ENCODE peak calls at places on chromosomes 1 and 21, in five cellular contexts. S, M, H, B and U are unnamed samples.

GRCh38 chr1:233627376-233627775 is 13.5 kb downstream of the KCNK1 start:
- DNase-seq in S (no peak), M (no peak), H (no peak), B (no peak), U (peak; percentile 44)

GRCh38 chr1:10629816-10630571 is 155.2 kb downstream of the PEX14 start:
- DNase-seq in S (no peak), M (no peak), H (no peak), B (no peak), U (no peak)

GRCh38 chr1:176201568-176201967 is 5.5 kb downstream of the COP1 start:
- DNase-seq in S (no peak), M (no peak), H (no peak), B (no peak), U (no peak)

GRCh38 chr1:109361649-109362048 is 36.1 kb downstream of the SORT1 start:
- DNase-seq in S (peak; percentile 52), M (no peak), H (peak; percentile 53), B (no peak), U (no peak)

GRCh38 chr1:67390041-67390887 is 39.9 kb downstream of the SERBP1 start:
- DNase-seq in S (no peak), M (no peak), H (peak; percentile 43), B (no peak), U (no peak)

GRCh38 chr1:41752514-41753170 is 166.1 kb downstream of the HIVEP3 start:
- DNase-seq in S (no peak), M (no peak), H (no peak), B (no peak), U (no peak)

GRCh38 chr1:187641015-187641414 is 812.3 kb downstream of the PLA2G4A start:
- DNase-seq in S (no peak), M (no peak), H (no peak), B (no peak), U (no peak)

GRCh38 chr1:178955391-178955954 is 70.2 kb upstream of the FAM20B start:
- DNase-seq in S (no peak), M (no peak), H (no peak), B (no peak), U (no peak)

GRCh38 chr1:11302366-11302765 is 29.4 kb downstream of the UBIAD1 start:
- DNase-seq in S (no peak), M (no peak), H (no peak), B (no peak), U (no peak)

GRCh38 chr1:62716397-62716796 is 28.2 kb upstream of the DOCK7 start:
- DNase-seq in S (no peak), M (no peak), H (peak; percentile 20), B (no peak), U (no peak)

GRCh38 chr1:212401042-212401441 is 13.6 kb downstream of the PACC1 start:
- DNase-seq in S (no peak), M (no peak), H (no peak), B (no peak), U (no peak)

GRCh38 chr1:78760858-78761257 is 111.2 kb downstream of the IFI44 start:
- DNase-seq in S (no peak), M (no peak), H (no peak), B (no peak), U (no peak)

GRCh38 chr1:50610563-50610962 is 187.3 kb upstream of the DMRTA2 start:
- DNase-seq in S (no peak), M (no peak), H (no peak), B (no peak), U (no peak)

GRCh38 chr1:109299087-109299983 is 7.5 kb downstream of the MYBPHL start:
- DNase-seq in S (peak; percentile 90), M (no peak), H (peak; percentile 89), B (peak; percentile 88), U (no peak)

GRCh38 chr1:236904874-236905741 is 99.1 kb downstream of the MT1HL1 start:
- DNase-seq in S (peak; percentile 91), M (no peak), H (peak; percentile 83), B (no peak), U (no peak)

GRCh38 chr1:28510350-28511223 is 4.7 kb downstream of the RCC1 start:
- DNase-seq in S (peak; percentile 43), M (no peak), H (peak; percentile 44), B (no peak), U (no peak)

DNA sequence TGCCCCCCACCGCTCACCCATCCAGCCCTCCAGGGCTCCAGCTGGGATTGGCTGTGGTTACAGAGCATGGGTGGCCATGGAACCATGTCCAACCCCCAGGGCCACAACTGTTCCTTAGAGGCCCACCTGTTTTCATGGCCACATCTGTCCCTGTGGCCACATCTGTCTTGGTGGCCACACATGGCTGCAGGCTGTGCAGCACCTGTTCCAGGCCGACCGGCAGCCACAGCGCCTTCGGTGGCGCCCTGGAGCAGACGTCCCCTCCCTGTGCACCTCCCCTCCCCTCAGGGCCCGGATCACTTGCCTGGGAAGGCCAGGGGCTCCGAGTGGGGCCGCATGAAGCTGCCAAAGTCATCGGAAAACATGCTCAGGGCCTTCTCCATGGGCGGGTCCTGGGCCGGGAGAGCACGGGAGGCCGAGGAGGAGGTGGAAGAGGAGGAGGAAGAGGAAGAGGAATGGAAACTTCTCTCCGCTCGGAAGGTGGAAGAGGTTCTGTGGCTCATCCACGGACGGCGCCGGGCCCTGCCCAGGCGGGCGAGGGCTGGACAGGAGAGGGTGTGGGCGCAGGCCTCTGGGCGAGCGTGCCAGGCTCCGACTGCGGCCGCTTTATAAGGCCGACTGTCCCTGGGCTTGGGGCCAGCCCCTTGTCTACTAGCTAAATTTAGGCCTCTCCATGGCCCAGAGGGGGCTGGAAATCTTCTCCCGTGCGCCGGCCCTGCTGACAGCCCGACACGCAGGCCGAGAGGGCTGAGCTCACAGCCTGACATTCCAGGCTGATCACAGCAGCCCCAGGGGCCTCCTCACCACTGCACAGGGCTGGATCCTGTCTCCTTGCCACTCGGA is at the start of gene HSPB7:
- DNase-seq in S (peak; percentile 67), M (peak; percentile 70), H (peak; percentile 94), B (peak; percentile 96), U (no peak)
- H3K4me1 ChIP-seq in S (peaks cover 28% of the 10 kb centered on the region), M (peaks cover 12% of the 10 kb centered on the region), H (peaks cover 44% of the 10 kb centered on the region), B (peaks cover 31% of the 10 kb centered on the region), U (peaks cover 7% of the 10 kb centered on the region)

GRCh38 chr21:42541618-42542017 is 28.0 kb downstream of the SLC37A1 start:
- DNase-seq in S (no peak), M (no peak), H (no peak), B (no peak), U (no peak)

GRCh38 chr21:42542196-42542595 is 28.5 kb downstream of the SLC37A1 start:
- DNase-seq in S (no peak), M (no peak), H (no peak), B (no peak), U (no peak)

GRCh38 chr21:42540396-42540795 is 26.7 kb downstream of the SLC37A1 start:
- DNase-seq in S (no peak), M (no peak), H (no peak), B (no peak), U (no peak)

GRCh38 chr21:42539931-42540343 is 26.3 kb downstream of the SLC37A1 start:
- DNase-seq in S (no peak), M (no peak), H (no peak), B (no peak), U (no peak)

DNA sequence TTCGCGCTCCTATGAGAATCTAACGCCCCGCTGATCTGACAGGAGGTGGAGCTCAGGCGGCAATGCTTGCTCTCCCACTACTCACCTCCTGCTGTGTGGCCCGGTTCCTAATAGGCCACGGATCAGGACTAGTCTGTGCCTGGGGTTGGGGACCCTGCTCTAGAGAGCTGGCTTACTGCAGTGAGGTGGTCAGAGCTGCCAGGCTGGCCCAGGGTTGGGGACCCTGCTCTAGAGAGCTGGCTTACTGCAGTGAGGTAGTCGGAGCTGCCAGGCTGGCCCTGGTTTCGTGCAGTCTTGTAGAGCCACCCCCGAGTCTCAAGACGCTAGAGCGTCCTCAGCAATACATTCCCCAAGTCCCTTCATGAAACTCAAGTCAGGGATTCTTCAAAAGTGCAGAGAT is 27.5 kb downstream of the SLC37A1 start:
- DNase-seq in S (no peak), M (no peak), H (no peak), B (no peak), U (no peak)
- H3K4me1 ChIP-seq in S (no peaks in the 10 kb centered on the region), M (no peaks in the 10 kb centered on the region), H (peaks cover 7% of the 10 kb centered on the region), B (no peaks in the 10 kb centered on the region), U (no peaks in the 10 kb centered on the region)

DNA sequence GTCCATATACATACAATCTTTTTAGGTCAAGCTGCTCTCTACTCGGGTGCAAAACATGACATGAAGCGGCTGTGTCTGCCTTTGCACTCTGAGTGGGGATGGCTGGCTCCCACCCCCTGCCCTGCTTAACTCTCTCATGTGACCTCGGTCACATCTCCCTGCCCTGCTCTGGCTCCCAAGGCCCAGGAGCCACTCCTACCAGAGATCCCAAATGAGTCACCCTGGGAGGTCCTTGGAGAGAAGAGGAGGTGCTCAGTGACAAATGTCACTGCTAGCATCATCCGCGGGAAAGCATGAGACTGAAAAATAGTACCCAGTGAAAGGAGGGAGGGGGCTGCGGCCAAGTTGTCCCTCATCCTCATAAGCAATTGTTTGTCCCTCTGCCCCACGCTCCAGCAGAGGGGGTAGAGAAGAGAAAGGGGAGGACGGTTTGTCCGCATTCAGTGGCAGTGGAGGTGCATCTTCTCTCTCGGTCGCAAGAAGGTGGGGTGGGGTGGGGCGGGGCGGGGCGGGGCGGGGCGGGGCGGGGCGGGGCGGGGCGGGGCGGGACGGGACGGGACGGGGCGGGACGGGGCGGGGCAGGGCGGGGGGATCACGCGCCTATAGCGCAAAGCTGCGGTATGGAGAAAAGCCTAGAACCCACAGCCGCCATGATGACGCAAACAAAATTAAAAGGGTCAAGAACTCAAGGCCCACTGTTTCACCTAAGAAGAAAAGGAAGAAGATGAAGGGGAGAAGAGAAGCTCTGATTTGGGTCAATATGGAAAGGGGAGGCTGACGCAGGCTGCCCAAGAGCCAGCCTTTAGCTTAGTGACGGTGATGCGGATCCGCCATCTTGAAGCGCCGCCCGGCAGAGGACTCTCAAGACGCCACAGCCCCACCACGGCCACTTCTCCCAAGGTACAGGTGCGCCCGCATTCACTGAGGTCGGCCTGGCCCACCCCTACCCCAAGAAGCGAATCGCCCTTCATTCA is 66.2 kb downstream of the CD46 start:
- DNase-seq in S (no peak), M (no peak), H (no peak), B (peak; percentile 82), U (no peak)
- H3K4me1 ChIP-seq in S (peaks cover 36% of the 10 kb centered on the region), M (peaks cover 53% of the 10 kb centered on the region), H (peaks cover 14% of the 10 kb centered on the region), B (peaks cover 50% of the 10 kb centered on the region), U (peaks cover 42% of the 10 kb centered on the region)

GRCh38 chr1:155083865-155084721 is 5.5 kb downstream of the EFNA3 start:
- DNase-seq in S (peak; percentile 48), M (peak; percentile 71), H (peak; percentile 48), B (no peak), U (peak; percentile 29)

GRCh38 chr1:155082941-155083541 is 4.4 kb downstream of the EFNA3 start:
- DNase-seq in S (no peak), M (peak; percentile 85), H (no peak), B (no peak), U (no peak)

GRCh38 chr1:155081472-155082300 is 3.0 kb downstream of the EFNA3 start:
- DNase-seq in S (no peak), M (peak; percentile 58), H (no peak), B (no peak), U (peak; percentile 28)

GRCh38 chr1:155080250-155081228 is 1.9 kb downstream of the EFNA3 start:
- DNase-seq in S (no peak), M (peak; percentile 73), H (peak; percentile 35), B (no peak), U (peak; percentile 17)

DNA sequence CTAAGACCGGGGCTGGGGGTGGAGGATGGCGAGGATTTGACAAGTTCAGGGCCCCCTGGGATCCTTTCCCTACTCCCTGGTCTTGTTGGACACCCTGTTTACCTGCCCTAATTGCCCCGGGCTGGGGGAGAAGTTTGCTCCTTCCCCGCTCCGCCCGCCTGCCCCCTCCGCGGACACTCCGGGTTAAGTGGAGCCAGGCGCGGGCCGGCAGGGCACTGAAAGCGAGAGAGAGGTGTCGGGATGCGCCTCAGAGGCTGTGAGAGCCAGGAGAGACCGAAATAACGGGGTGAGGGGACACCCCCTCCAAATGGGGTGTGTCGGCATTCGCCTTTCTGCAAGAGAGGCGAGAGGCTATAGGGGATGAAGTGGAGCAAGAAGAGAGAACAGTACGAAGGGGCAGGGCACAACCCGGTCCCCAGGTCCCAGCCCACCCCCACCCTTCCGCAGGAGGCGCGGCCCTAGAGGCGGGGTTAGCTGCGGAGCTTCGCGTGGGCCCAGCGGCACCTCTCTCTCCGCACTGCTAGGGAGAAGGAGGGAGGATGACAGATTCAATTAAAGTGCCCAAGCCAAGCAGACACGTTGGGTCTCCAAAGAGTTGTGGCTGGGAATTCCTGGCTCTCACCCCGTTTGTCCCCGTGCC is 3.8 kb downstream of the EFNA3 start:
- DNase-seq in S (no peak), M (peak; percentile 78), H (no peak), B (no peak), U (no peak)
- H3K4me1 ChIP-seq in S (peaks cover 9% of the 10 kb centered on the region), M (peaks cover 67% of the 10 kb centered on the region), H (peaks cover 67% of the 10 kb centered on the region), B (peaks cover 37% of the 10 kb centered on the region), U (peaks cover 69% of the 10 kb centered on the region)